ENCODE peak calls at places on chromosomes 13 and 19, in seven cellular contexts. F, X, H, T, D, V and L are unnamed samples.

GRCh38 chr13:76846363-76846762 is 39.8 kb downstream of the KCTD12 start:
- DNase-seq in F (no peak), X (no peak), H (no peak), T (no peak), D (no peak), V (no peak), L (no peak)

GRCh38 chr13:60482012-60482411 is 85.0 kb downstream of the TDRD3 start:
- DNase-seq in F (no peak), X (no peak), H (no peak), T (no peak), D (no peak), V (no peak), L (no peak)

GRCh38 chr13:98674968-98675528 is 77.4 kb downstream of the SLC15A1 start:
- DNase-seq in F (no peak), X (no peak), H (no peak), T (no peak), D (no peak), V (no peak), L (no peak)

GRCh38 chr13:77715233-77715891 is 17.9 kb downstream of the SLAIN1 start:
- DNase-seq in F (no peak), X (no peak), H (no peak), T (no peak), D (no peak), V (no peak), L (no peak)

GRCh38 chr13:113535381-113535781 is 44.9 kb upstream of the DCUN1D2 start:
- DNase-seq in F (no peak), X (no peak), H (no peak), T (no peak), D (no peak), V (no peak), L (no peak)

GRCh38 chr13:40776681-40777165 is 5.7 kb upstream of the MRPS31 start:
- DNase-seq in F (no peak), X (peak; percentile 55), H (peak; percentile 66), T (no peak), D (no peak), V (no peak), L (no peak)

GRCh38 chr13:37679043-37679442 is 80.5 kb upstream of the POSTN start:
- DNase-seq in F (no peak), X (no peak), H (no peak), T (no peak), D (no peak), V (no peak), L (no peak)

GRCh38 chr13:110746443-110746842 is 32.9 kb downstream of the ING1 start:
- DNase-seq in F (no peak), X (peak; percentile 65), H (no peak), T (no peak), D (no peak), V (no peak), L (no peak)

GRCh38 chr19:51772977-51773376 is 12.0 kb downstream of the FPR2 start:
- DNase-seq in F (no peak), X (no peak), H (no peak), T (no peak), D (no peak), V (no peak), L (no peak)

GRCh38 chr19:45440873-45441654 is 17.3 kb upstream of the ERCC1 start:
- DNase-seq in F (no peak), X (no peak), H (peak; percentile 37), T (no peak), D (peak; percentile 58), V (no peak), L (peak; percentile 41)

GRCh38 chr13:42990147-42990990 is 1.7 kb downstream of the EPSTI1 start:
- DNase-seq in F (no peak), X (no peak), H (no peak), T (no peak), D (peak; percentile 61), V (no peak), L (no peak)

GRCh38 chr19:48568345-48568886 is 16.4 kb downstream of the SULT2B1 start:
- DNase-seq in F (peak; percentile 84), X (peak; percentile 90), H (peak; percentile 85), T (peak; percentile 97), D (peak; percentile 23), V (peak; percentile 85), L (peak; percentile 100)

GRCh38 chr19:9039728-9040127 is 29.5 kb upstream of the MUC16 start:
- DNase-seq in F (no peak), X (no peak), H (no peak), T (no peak), D (no peak), V (no peak), L (no peak)

GRCh38 chr19:28289294-28290063 is 923.5 kb downstream of the UQCRFS1 start:
- DNase-seq in F (no peak), X (peak; percentile 44), H (peak; percentile 73), T (no peak), D (no peak), V (no peak), L (peak; percentile 69)

GRCh38 chr19:38433268-38433733 is at the start of gene RYR1:
- DNase-seq in F (peak; percentile 63), X (no peak), H (no peak), T (peak; percentile 31), D (peak; percentile 87), V (no peak), L (peak; percentile 73)

GRCh38 chr13:49235856-49236431 is 11.8 kb upstream of the CDADC1 start:
- DNase-seq in F (no peak), X (no peak), H (no peak), T (no peak), D (no peak), V (no peak), L (no peak)

GRCh38 chr13:19725320-19725719 is 57.4 kb downstream of the PSPC1 start:
- DNase-seq in F (no peak), X (no peak), H (no peak), T (no peak), D (no peak), V (no peak), L (no peak)
- H3K36me3 ChIP-seq in F (peaks cover 79% of the 10 kb centered on the region), X (peaks cover 57% of the 10 kb centered on the region), H (peaks cover 22% of the 10 kb centered on the region), T (no peaks in the 10 kb centered on the region), D (peaks cover 24% of the 10 kb centered on the region), V (no peaks in the 10 kb centered on the region), L (peaks cover 68% of the 10 kb centered on the region)

GRCh38 chr19:5048091-5048726 is 79.3 kb downstream of the KDM4B start:
- DNase-seq in F (peak; percentile 78), X (peak; percentile 76), H (peak; percentile 49), T (peak; percentile 74), D (peak; percentile 83), V (peak; percentile 92), L (peak; percentile 60)
- H3K4me3 ChIP-seq in F (no peak overlapping the region), X (no peak overlapping the region), H (peak overlapping the region; percentile 33), T (no peak overlapping the region), D (no peak overlapping the region), V (no peak overlapping the region), L (no peak overlapping the region)

GRCh38 chr19:19308373-19308772 is 11.9 kb downstream of the SUGP1 start:
- DNase-seq in F (no peak), X (no peak), H (no peak), T (no peak), D (no peak), V (no peak), L (no peak)
- H3K36me3 ChIP-seq in F (peaks cover 97% of the 10 kb centered on the region), X (peaks cover 74% of the 10 kb centered on the region), H (peaks cover 13% of the 10 kb centered on the region), T (peaks cover 38% of the 10 kb centered on the region), D (peaks cover 26% of the 10 kb centered on the region), V (peaks cover 6% of the 10 kb centered on the region), L (peaks cover 80% of the 10 kb centered on the region)

GRCh38 chr13:47033216-47033615 is 136.4 kb upstream of the HTR2A start:
- DNase-seq in F (no peak), X (peak; percentile 32), H (peak; percentile 71), T (no peak), D (no peak), V (no peak), L (peak; percentile 7)
- H3K4me3 ChIP-seq in F (no peak overlapping the region), X (peak overlapping the region; percentile 8), H (peak overlapping the region; percentile 50), T (no peak overlapping the region), D (no peak overlapping the region), V (no peak overlapping the region), L (no peak overlapping the region)

GRCh38 chr19:2443785-2444182 is 13.0 kb downstream of the LMNB2 start:
- DNase-seq in F (no peak), X (no peak), H (no peak), T (no peak), D (no peak), V (no peak), L (no peak)
- H3K36me3 ChIP-seq in F (peaks cover 43% of the 10 kb centered on the region), X (peaks cover 81% of the 10 kb centered on the region), H (no peaks in the 10 kb centered on the region), T (no peaks in the 10 kb centered on the region), D (no peaks in the 10 kb centered on the region), V (no peaks in the 10 kb centered on the region), L (peaks cover 3% of the 10 kb centered on the region)

GRCh38 chr19:7340959-7341837 is 7.5 kb upstream of the ARHGEF18 start:
- DNase-seq in F (peak; percentile 86), X (peak; percentile 71), H (peak; percentile 29), T (peak; percentile 69), D (peak; percentile 83), V (peak; percentile 87), L (peak; percentile 70)
- H3K4me3 ChIP-seq in F (no peak overlapping the region), X (no peak overlapping the region), H (no peak overlapping the region), T (no peak overlapping the region), D (no peak overlapping the region), V (no peak overlapping the region), L (no peak overlapping the region)